ENCODE peak calls at places on chromosomes 13 and 19, in six cellular contexts. One of them, this sample, is unnamed.

GRCh38 chr19:40561947-40562346 is 14.7 kb upstream of the SHKBP1 start:
- DNase-seq in ascending aorta: no peak
- DNase-seq in uterus: no peak
- DNase-seq in AG10803: no peak
- DNase-seq in MM.1S: no peak
- DNase-seq in upper lobe of right lung: no peak
- DNase-seq in this sample: no peak

GRCh38 chr13:109794095-109794494 is 7.7 kb upstream of the IRS2 start:
- DNase-seq in ascending aorta: no peak
- DNase-seq in uterus: no peak
- DNase-seq in AG10803: no peak
- DNase-seq in MM.1S: no peak
- DNase-seq in upper lobe of right lung: peak
- DNase-seq in this sample: no peak

GRCh38 chr13:100650321-100650720 is 24.3 kb downstream of the TMTC4 start:
- DNase-seq in ascending aorta: no peak
- DNase-seq in uterus: no peak
- DNase-seq in AG10803: no peak
- DNase-seq in MM.1S: no peak
- DNase-seq in upper lobe of right lung: no peak
- DNase-seq in this sample: no peak

GRCh38 chr19:17234911-17235617 is 9.0 kb downstream of the OCEL1 start:
- DNase-seq in ascending aorta: no peak
- DNase-seq in uterus: peak
- DNase-seq in AG10803: peak
- DNase-seq in MM.1S: peak
- DNase-seq in upper lobe of right lung: no peak
- DNase-seq in this sample: peak

GRCh38 chr13:50452028-50452427 is 391.5 kb downstream of the DLEU7 start:
- DNase-seq in ascending aorta: no peak
- DNase-seq in uterus: no peak
- DNase-seq in AG10803: no peak
- DNase-seq in MM.1S: no peak
- DNase-seq in upper lobe of right lung: no peak
- DNase-seq in this sample: no peak

GRCh38 chr13:99658266-99658991 is 157.2 kb downstream of the TM9SF2 start:
- DNase-seq in ascending aorta: no peak
- DNase-seq in uterus: peak
- DNase-seq in AG10803: peak
- DNase-seq in MM.1S: peak
- DNase-seq in upper lobe of right lung: peak
- DNase-seq in this sample: peak

GRCh38 chr13:108595416-108596257 is 33.8 kb upstream of the MYO16 start:
- DNase-seq in ascending aorta: no peak
- DNase-seq in uterus: no peak
- DNase-seq in AG10803: no peak
- DNase-seq in MM.1S: no peak
- DNase-seq in upper lobe of right lung: no peak
- DNase-seq in this sample: no peak

GRCh38 chr13:63774133-63774532 is 2358.5 kb upstream of the PCDH20 start:
- DNase-seq in ascending aorta: no peak
- DNase-seq in uterus: no peak
- DNase-seq in AG10803: no peak
- DNase-seq in MM.1S: no peak
- DNase-seq in upper lobe of right lung: no peak
- DNase-seq in this sample: no peak

GRCh38 chr19:1837625-1838105 is 10.6 kb downstream of the REXO1 start:
- DNase-seq in ascending aorta: no peak
- DNase-seq in uterus: no peak
- DNase-seq in AG10803: no peak
- DNase-seq in MM.1S: no peak
- DNase-seq in upper lobe of right lung: no peak
- DNase-seq in this sample: no peak

GRCh38 chr13:111328803-111329410 is 8.5 kb downstream of the TEX29 start:
- DNase-seq in ascending aorta: no peak
- DNase-seq in uterus: no peak
- DNase-seq in AG10803: no peak
- DNase-seq in MM.1S: no peak
- DNase-seq in upper lobe of right lung: no peak
- DNase-seq in this sample: no peak

GRCh38 chr13:107534548-107534947 is 680.8 kb downstream of the LIG4 start:
- DNase-seq in ascending aorta: no peak
- DNase-seq in uterus: no peak
- DNase-seq in AG10803: peak
- DNase-seq in MM.1S: no peak
- DNase-seq in upper lobe of right lung: no peak
- DNase-seq in this sample: no peak

GRCh38 chr13:44493213-44493812 is 82.8 kb downstream of the TSC22D1 start:
- DNase-seq in ascending aorta: no peak
- DNase-seq in uterus: no peak
- DNase-seq in AG10803: no peak
- DNase-seq in MM.1S: no peak
- DNase-seq in upper lobe of right lung: no peak
- DNase-seq in this sample: no peak

GRCh38 chr19:2270572-2271515 is 11.1 kb downstream of the PEAK3 start:
- DNase-seq in ascending aorta: peak
- DNase-seq in uterus: peak
- DNase-seq in AG10803: peak
- DNase-seq in MM.1S: peak
- DNase-seq in upper lobe of right lung: peak
- DNase-seq in this sample: peak

GRCh38 chr13:21402586-21403307 is 56.4 kb downstream of the ZDHHC20 start:
- DNase-seq in ascending aorta: no peak
- DNase-seq in uterus: no peak
- DNase-seq in AG10803: peak
- DNase-seq in MM.1S: no peak
- DNase-seq in upper lobe of right lung: no peak
- DNase-seq in this sample: peak

GRCh38 chr13:37791699-37792098 is 77.9 kb downstream of the TRPC4 start:
- DNase-seq in ascending aorta: no peak
- DNase-seq in uterus: no peak
- DNase-seq in AG10803: peak
- DNase-seq in MM.1S: no peak
- DNase-seq in upper lobe of right lung: no peak
- DNase-seq in this sample: peak

GRCh38 chr19:36972594-36972993 is 56.5 kb downstream of the ZNF568 start:
- DNase-seq in ascending aorta: no peak
- DNase-seq in uterus: peak
- DNase-seq in AG10803: no peak
- DNase-seq in MM.1S: no peak
- DNase-seq in upper lobe of right lung: no peak
- DNase-seq in this sample: no peak

GRCh38 chr19:43751466-43752220 is 3.1 kb downstream of the SMG9 start:
- DNase-seq in ascending aorta: no peak
- DNase-seq in uterus: no peak
- DNase-seq in AG10803: peak
- DNase-seq in MM.1S: no peak
- DNase-seq in upper lobe of right lung: no peak
- DNase-seq in this sample: peak

GRCh38 chr19:2592824-2593223 is 109.7 kb downstream of the GNG7 start:
- DNase-seq in ascending aorta: no peak
- DNase-seq in uterus: no peak
- DNase-seq in AG10803: no peak
- DNase-seq in MM.1S: no peak
- DNase-seq in upper lobe of right lung: no peak
- DNase-seq in this sample: no peak

GRCh38 chr13:71866173-71867091 is 572 bp downstream of the DACH1 start:
- DNase-seq in ascending aorta: no peak
- DNase-seq in uterus: peak
- DNase-seq in AG10803: no peak
- DNase-seq in MM.1S: peak
- DNase-seq in upper lobe of right lung: peak
- DNase-seq in this sample: no peak

GRCh38 chr19:31351212-31352193 is 2.3 kb upstream of the TSHZ3 start:
- DNase-seq in ascending aorta: no peak
- DNase-seq in uterus: peak
- DNase-seq in AG10803: peak
- DNase-seq in MM.1S: no peak
- DNase-seq in upper lobe of right lung: peak
- DNase-seq in this sample: peak

GRCh38 chr19:57351867-57352266 is 796 bp downstream of the ZNF304 start:
- DNase-seq in ascending aorta: no peak
- DNase-seq in uterus: no peak
- DNase-seq in AG10803: peak
- DNase-seq in MM.1S: no peak
- DNase-seq in upper lobe of right lung: no peak
- DNase-seq in this sample: peak

DNA sequence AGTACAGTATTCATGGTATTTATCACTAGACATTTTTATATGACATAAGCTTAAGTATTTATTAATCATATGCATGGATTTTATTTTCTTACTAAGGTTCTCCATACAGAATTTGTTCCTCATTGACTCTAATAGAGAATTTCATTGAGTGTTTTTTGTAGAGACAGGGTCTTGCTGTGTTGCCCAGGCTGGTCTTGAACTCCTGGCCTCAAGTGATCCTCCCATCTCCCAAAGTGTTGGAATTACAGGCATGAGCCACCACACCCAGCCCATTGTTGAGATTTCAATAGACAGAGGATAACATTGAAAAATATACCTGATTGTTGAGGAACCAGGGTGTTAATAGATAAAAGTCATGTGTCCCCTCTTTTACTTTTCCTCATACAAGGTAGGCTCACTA is 26.1 kb downstream of the IPO5 start:
- DNase-seq in ascending aorta: no peak
- DNase-seq in uterus: no peak
- DNase-seq in AG10803: no peak
- DNase-seq in MM.1S: no peak
- DNase-seq in upper lobe of right lung: no peak
- DNase-seq in this sample: no peak
- H3K4me3 ChIP-seq in ascending aorta: peak
- H3K4me3 ChIP-seq in uterus: no peak
- H3K4me3 ChIP-seq in AG10803: no peak
- H3K4me3 ChIP-seq in MM.1S: no peak
- H3K4me3 ChIP-seq in upper lobe of right lung: no peak
- H3K4me3 ChIP-seq in this sample: no peak

DNA sequence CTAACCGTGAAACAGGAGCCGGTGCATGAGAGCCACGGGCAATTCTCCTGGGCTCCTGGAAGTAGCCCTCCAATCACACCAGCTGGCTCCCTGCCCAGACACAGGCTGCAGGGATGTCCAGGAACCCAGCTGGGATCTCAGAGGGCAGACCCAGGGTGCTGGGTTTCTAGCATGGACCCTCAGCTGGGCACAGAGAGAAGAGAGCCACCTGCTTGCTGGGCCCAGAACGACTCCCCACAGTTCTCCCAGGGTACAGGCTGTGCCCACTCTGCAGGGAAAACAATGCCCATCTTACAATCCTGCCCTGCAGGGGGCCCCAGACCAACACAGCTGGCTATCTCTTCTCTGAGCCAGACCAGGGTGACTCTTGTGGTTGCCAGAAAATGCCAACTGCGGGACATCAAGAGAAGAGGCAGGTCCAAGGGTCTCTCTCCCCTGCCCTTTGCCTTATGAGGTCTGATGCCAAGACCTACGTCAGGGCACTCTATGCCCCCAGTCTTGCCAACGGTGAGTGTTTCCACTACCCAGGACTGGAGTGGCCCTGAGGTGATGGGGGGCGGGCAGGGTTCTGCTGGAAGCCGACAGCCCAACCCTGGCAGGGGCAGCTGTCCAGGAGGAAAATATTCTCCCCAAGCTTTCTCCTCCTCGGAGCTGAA is 64.6 kb downstream of the CEBPG start:
- DNase-seq in ascending aorta: no peak
- DNase-seq in uterus: no peak
- DNase-seq in AG10803: peak
- DNase-seq in MM.1S: no peak
- DNase-seq in upper lobe of right lung: peak
- DNase-seq in this sample: peak
- TF ChIP-seq CTCF in ascending aorta: no peak
- TF ChIP-seq CTCF in uterus: no peak
- TF ChIP-seq CTCF in AG10803: peak
- TF ChIP-seq CTCF in MM.1S: no peak
- TF ChIP-seq CTCF in upper lobe of right lung: no peak
- TF ChIP-seq CTCF in this sample: no peak

GRCh38 chr13:112711528-112712265 is 21.9 kb downstream of the ATP11A start:
- DNase-seq in ascending aorta: peak
- DNase-seq in uterus: peak
- DNase-seq in AG10803: peak
- DNase-seq in MM.1S: no peak
- DNase-seq in upper lobe of right lung: peak
- DNase-seq in this sample: peak
- H3K4me3 ChIP-seq in ascending aorta: peak
- H3K4me3 ChIP-seq in uterus: peak
- H3K4me3 ChIP-seq in AG10803: peak
- H3K4me3 ChIP-seq in MM.1S: no peak
- H3K4me3 ChIP-seq in upper lobe of right lung: peak
- H3K4me3 ChIP-seq in this sample: peak

GRCh38 chr19:47607564-47608073 is 1.3 kb upstream of the BICRA start:
- DNase-seq in ascending aorta: no peak
- DNase-seq in uterus: no peak
- DNase-seq in AG10803: no peak
- DNase-seq in MM.1S: no peak
- DNase-seq in upper lobe of right lung: no peak
- DNase-seq in this sample: no peak

GRCh38 chr19:47609885-47610545 is 1.1 kb downstream of the BICRA start:
- DNase-seq in ascending aorta: no peak
- DNase-seq in uterus: peak
- DNase-seq in AG10803: peak
- DNase-seq in MM.1S: peak
- DNase-seq in upper lobe of right lung: peak
- DNase-seq in this sample: no peak

GRCh38 chr19:47610546-47610894 is 1.6 kb downstream of the BICRA start:
- DNase-seq in ascending aorta: no peak
- DNase-seq in uterus: no peak
- DNase-seq in AG10803: no peak
- DNase-seq in MM.1S: no peak
- DNase-seq in upper lobe of right lung: no peak
- DNase-seq in this sample: no peak

GRCh38 chr19:47608908-47609879 is at the start of gene BICRA:
- DNase-seq in ascending aorta: peak
- DNase-seq in uterus: peak
- DNase-seq in AG10803: peak
- DNase-seq in MM.1S: peak
- DNase-seq in upper lobe of right lung: peak
- DNase-seq in this sample: peak

DNA sequence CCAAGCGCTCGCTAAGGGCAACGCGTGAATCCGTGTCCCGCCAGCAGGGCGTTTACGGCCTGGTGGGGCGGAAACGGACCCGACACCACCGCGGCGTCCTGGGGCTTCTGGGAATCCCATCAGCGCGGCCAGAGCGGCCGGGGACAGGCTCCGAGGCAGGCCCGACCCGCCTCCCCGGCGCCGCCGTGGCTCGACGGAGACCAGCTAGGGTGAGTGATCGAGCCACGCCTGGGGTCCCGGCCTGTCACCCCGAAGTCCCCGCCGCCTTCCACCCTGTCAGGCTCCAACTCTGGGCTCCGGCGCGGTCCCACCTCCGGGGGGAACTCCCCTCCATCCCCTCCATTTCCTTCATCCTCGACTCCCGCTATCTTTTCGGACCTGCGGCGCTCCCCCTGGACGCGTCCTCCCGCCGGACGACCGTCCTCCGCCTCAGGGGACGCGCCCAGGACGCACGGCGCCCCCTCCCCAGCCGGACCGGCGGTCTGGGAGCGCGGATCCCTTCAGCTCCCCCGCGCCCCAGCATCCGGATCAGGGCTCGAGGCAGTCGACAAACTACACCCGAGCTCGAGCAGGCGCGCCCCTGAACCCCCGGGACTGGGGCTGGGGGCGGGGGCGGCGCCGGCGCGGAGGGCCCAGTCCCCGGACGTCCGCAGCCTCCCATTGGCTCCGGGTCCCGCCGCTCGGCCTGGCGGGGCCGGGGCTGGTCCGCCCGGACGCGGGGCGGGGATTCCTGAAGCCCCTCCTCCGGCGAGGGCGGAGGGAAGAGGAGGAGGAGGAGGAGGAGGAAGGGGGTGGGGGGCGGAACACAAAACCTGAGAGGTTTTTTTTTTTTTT is 643 bp upstream of the BICRA start:
- DNase-seq in ascending aorta: peak
- DNase-seq in uterus: peak
- DNase-seq in AG10803: peak
- DNase-seq in MM.1S: peak
- DNase-seq in upper lobe of right lung: peak
- DNase-seq in this sample: peak
- TF ChIP-seq CTCF in ascending aorta: peak
- TF ChIP-seq CTCF in uterus: peak
- TF ChIP-seq CTCF in AG10803: peak
- TF ChIP-seq CTCF in MM.1S: peak
- TF ChIP-seq CTCF in upper lobe of right lung: peak
- TF ChIP-seq CTCF in this sample: peak